ENCODE peak calls at places on chromosomes 7 and 10, in eight cellular contexts. D, B, F, O, A, U, M and E are unnamed samples.

GRCh38 chr10:5446390-5446926 is 34.1 kb downstream of the NET1 start:
- DNase-seq in U (peak; percentile 97), M (no peak), D (peak; percentile 96), F (peak; percentile 93), A (peak; percentile 66), O (peak; percentile 99), B (peak; percentile 32), E (peak; percentile 62)

GRCh38 chr7:37211097-37211496 is 237.6 kb downstream of the ELMO1 start:
- DNase-seq in U (peak; percentile 31), B (peak; percentile 11), O (peak; percentile 36), A (no peak), M (no peak), F (peak; percentile 95), D (peak; percentile 69), E (no peak)

GRCh38 chr7:112286294-112287086 is 80.0 kb downstream of the ZNF277 start:
- DNase-seq in U (no peak), O (no peak), D (no peak), B (no peak), M (no peak), F (peak; percentile 8), A (no peak), E (no peak)

GRCh38 chr7:94374721-94375120 is 20.0 kb upstream of the COL1A2 start:
- DNase-seq in A (no peak), F (peak; percentile 32), M (no peak), U (no peak), D (no peak), O (no peak), B (no peak), E (no peak)

GRCh38 chr7:74404741-74405140 is 49.0 kb upstream of the GTF2IRD1 start:
- DNase-seq in U (no peak), O (no peak), D (no peak), B (no peak), F (no peak), A (no peak), M (no peak), E (no peak)

GRCh38 chr7:18352339-18353255 is 143.0 kb upstream of the HDAC9 start:
- DNase-seq in A (no peak), M (peak; percentile 59), B (peak; percentile 76), U (peak; percentile 64), O (peak; percentile 50), D (no peak), F (peak; percentile 80), E (no peak)

GRCh38 chr10:74056081-74056818 is 58.3 kb downstream of the VCL start:
- DNase-seq in F (peak; percentile 79), B (no peak), D (no peak), A (no peak), M (no peak), U (peak; percentile 52), O (no peak), E (no peak)

GRCh38 chr7:98202367-98203195 is 8.7 kb upstream of the BHLHA15 start:
- DNase-seq in O (peak; percentile 43), D (no peak), U (no peak), B (no peak), M (peak; percentile 97), A (peak; percentile 33), F (no peak), E (peak; percentile 50)

GRCh38 chr7:90592036-90592435 is 4.1 kb upstream of the CDK14 start:
- DNase-seq in D (no peak), O (no peak), M (no peak), B (no peak), F (no peak), U (no peak), A (no peak), E (no peak)

GRCh38 chr10:60934215-60935175 is 9.5 kb downstream of the RHOBTB1 start:
- DNase-seq in O (no peak), B (no peak), M (no peak), A (no peak), F (peak; percentile 23), U (no peak), D (no peak), E (no peak)

GRCh38 chr7:4833176-4833575 is 28.7 kb downstream of the PAPOLB start:
- DNase-seq in F (no peak), U (no peak), B (no peak), A (no peak), O (no peak), D (no peak), M (no peak), E (no peak)

GRCh38 chr7:91263359-91264082 is 712 bp upstream of the FZD1 start:
- DNase-seq in O (peak; percentile 35), F (peak; percentile 33), M (peak; percentile 38), A (no peak), U (peak; percentile 66), D (no peak), B (no peak), E (no peak)

GRCh38 chr10:105837951-105838350 is 1196.9 kb downstream of the SORCS3 start:
- DNase-seq in O (no peak), M (peak; percentile 39), B (peak; percentile 27), A (no peak), U (no peak), F (peak; percentile 25), D (no peak), E (peak; percentile 0)

GRCh38 chr10:24726626-24727025 is 2.9 kb upstream of the ARHGAP21 start:
- DNase-seq in U (no peak), F (no peak), A (no peak), B (no peak), M (no peak), D (no peak), O (no peak), E (no peak)

GRCh38 chr10:71536332-71536731 is 139.6 kb downstream of the CDH23 start:
- DNase-seq in F (no peak), M (no peak), B (no peak), U (no peak), O (no peak), A (no peak), D (no peak), E (no peak)

GRCh38 chr10:83516788-83517187 is 622.5 kb upstream of the GHITM start:
- DNase-seq in B (no peak), M (no peak), U (no peak), A (no peak), O (no peak), D (no peak), F (no peak), E (no peak)